ENCODE peak calls at places on chromosomes 13 and 19, in six cellular contexts. One of them, this sample, is unnamed.
A peak's percentile ranks its signal among the peaks of the same experiment; 100 is the strongest.

GRCh38 chr19:35712529-35712909 is 5.3 kb upstream of the KMT2B start:
- DNase-seq in prostate gland: no peak
- DNase-seq in breast epithelium: no peak
- DNase-seq in stomach: no peak
- DNase-seq in GM12892: no peak
- DNase-seq in HL-60: no peak
- DNase-seq in this sample: no peak

GRCh38 chr19:54266133-54266532 is 9.1 kb upstream of the LILRB5 start:
- DNase-seq in HL-60: peak; percentile 69
- DNase-seq in GM12892: no peak
- DNase-seq in prostate gland: peak; percentile 35
- DNase-seq in breast epithelium: peak; percentile 39
- DNase-seq in stomach: peak; percentile 79
- DNase-seq in this sample: peak; percentile 79

GRCh38 chr13:50892162-50892944 is 17.2 kb upstream of the RNASEH2B start:
- DNase-seq in breast epithelium: no peak
- DNase-seq in GM12892: no peak
- DNase-seq in prostate gland: no peak
- DNase-seq in stomach: no peak
- DNase-seq in HL-60: peak; percentile 86
- DNase-seq in this sample: peak; percentile 40

GRCh38 chr13:50123862-50124535 is 108.8 kb downstream of the KCNRG start:
- DNase-seq in stomach: peak; percentile 79
- DNase-seq in breast epithelium: peak; percentile 96
- DNase-seq in GM12892: peak; percentile 86
- DNase-seq in prostate gland: peak; percentile 63
- DNase-seq in HL-60: peak; percentile 93
- DNase-seq in this sample: peak; percentile 80

GRCh38 chr13:85724554-85725432 is 74.4 kb downstream of the SLITRK6 start:
- DNase-seq in breast epithelium: no peak
- DNase-seq in stomach: no peak
- DNase-seq in prostate gland: no peak
- DNase-seq in GM12892: no peak
- DNase-seq in HL-60: no peak
- DNase-seq in this sample: no peak

GRCh38 chr13:52933547-52934167 is 85.2 kb upstream of the PCDH8 start:
- DNase-seq in HL-60: no peak
- DNase-seq in prostate gland: no peak
- DNase-seq in GM12892: no peak
- DNase-seq in breast epithelium: no peak
- DNase-seq in stomach: no peak
- DNase-seq in this sample: no peak

GRCh38 chr19:3250675-3251074 is 26.2 kb downstream of the CELF5 start:
- DNase-seq in stomach: no peak
- DNase-seq in prostate gland: no peak
- DNase-seq in GM12892: no peak
- DNase-seq in HL-60: peak; percentile 26
- DNase-seq in breast epithelium: no peak
- DNase-seq in this sample: peak; percentile 21

GRCh38 chr19:16142032-16142580 is 1.4 kb upstream of the HSH2D start:
- DNase-seq in GM12892: no peak
- DNase-seq in prostate gland: no peak
- DNase-seq in stomach: no peak
- DNase-seq in breast epithelium: no peak
- DNase-seq in HL-60: peak; percentile 64
- DNase-seq in this sample: no peak

GRCh38 chr19:3964256-3965194 is 6.4 kb downstream of the DAPK3 start:
- DNase-seq in prostate gland: no peak
- DNase-seq in GM12892: no peak
- DNase-seq in breast epithelium: no peak
- DNase-seq in stomach: no peak
- DNase-seq in HL-60: no peak
- DNase-seq in this sample: no peak

GRCh38 chr19:18867199-18867598 is 28.8 kb downstream of the CERS1 start:
- DNase-seq in HL-60: no peak
- DNase-seq in breast epithelium: no peak
- DNase-seq in GM12892: no peak
- DNase-seq in prostate gland: no peak
- DNase-seq in stomach: no peak
- DNase-seq in this sample: no peak

GRCh38 chr13:80979035-80979641 is 638.2 kb upstream of the SPRY2 start:
- DNase-seq in HL-60: peak; percentile 75
- DNase-seq in breast epithelium: no peak
- DNase-seq in GM12892: no peak
- DNase-seq in stomach: peak; percentile 28
- DNase-seq in prostate gland: no peak
- DNase-seq in this sample: peak; percentile 26

GRCh38 chr13:39023761-39024160 is 14.1 kb downstream of the PROSER1 start:
- DNase-seq in GM12892: no peak
- DNase-seq in stomach: no peak
- DNase-seq in breast epithelium: no peak
- DNase-seq in HL-60: no peak
- DNase-seq in prostate gland: peak; percentile 76
- DNase-seq in this sample: peak; percentile 41

GRCh38 chr19:6654347-6655310 is 15.3 kb downstream of the TNFSF14 start:
- DNase-seq in HL-60: peak; percentile 38
- DNase-seq in stomach: no peak
- DNase-seq in breast epithelium: no peak
- DNase-seq in GM12892: no peak
- DNase-seq in prostate gland: no peak
- DNase-seq in this sample: peak; percentile 42

GRCh38 chr19:16778796-16779411 is 50.3 kb upstream of the SIN3B start:
- DNase-seq in stomach: peak; percentile 37
- DNase-seq in prostate gland: no peak
- DNase-seq in breast epithelium: no peak
- DNase-seq in GM12892: peak; percentile 51
- DNase-seq in HL-60: peak; percentile 80
- DNase-seq in this sample: peak; percentile 57

GRCh38 chr19:11361771-11362731 is 6.8 kb downstream of the PLPPR2 start:
- DNase-seq in GM12892: no peak
- DNase-seq in stomach: no peak
- DNase-seq in prostate gland: no peak
- DNase-seq in breast epithelium: no peak
- DNase-seq in HL-60: no peak
- DNase-seq in this sample: no peak
- TF ChIP-seq POLR2AphosphoS5 in GM12892: no peak
- TF ChIP-seq POLR2AphosphoS5 in stomach: no peak
- TF ChIP-seq POLR2AphosphoS5 in prostate gland: no peak
- TF ChIP-seq POLR2AphosphoS5 in breast epithelium: no peak
- TF ChIP-seq POLR2AphosphoS5 in HL-60: no peak
- TF ChIP-seq POLR2AphosphoS5 in this sample: no peak

DNA sequence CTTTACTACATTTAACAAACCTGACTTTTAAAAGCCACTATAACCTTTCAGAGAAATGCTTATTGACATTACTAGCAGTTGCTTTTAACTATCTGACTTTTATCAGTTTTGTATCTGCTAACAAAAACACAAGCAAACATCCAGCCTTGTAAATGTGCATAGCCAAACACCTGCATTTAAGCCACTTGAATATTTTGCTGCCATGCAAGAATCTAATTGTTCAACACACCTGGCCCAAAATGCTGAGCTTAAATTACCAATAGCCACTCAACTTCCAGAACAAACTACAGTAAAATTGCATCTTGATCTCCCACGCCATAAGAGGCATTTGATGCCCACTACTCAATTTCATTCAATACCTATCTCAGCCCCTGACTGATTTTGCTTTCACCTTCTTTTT is 9.3 kb downstream of the ZIC5 start:
- DNase-seq in prostate gland: no peak
- DNase-seq in HL-60: no peak
- DNase-seq in breast epithelium: no peak
- DNase-seq in GM12892: no peak
- DNase-seq in stomach: no peak
- DNase-seq in this sample: no peak
- TF ChIP-seq POLR2AphosphoS5 in prostate gland: no peak
- TF ChIP-seq POLR2AphosphoS5 in HL-60: no peak
- TF ChIP-seq POLR2AphosphoS5 in breast epithelium: no peak
- TF ChIP-seq POLR2AphosphoS5 in GM12892: no peak
- TF ChIP-seq POLR2AphosphoS5 in stomach: no peak
- TF ChIP-seq POLR2AphosphoS5 in this sample: no peak

GRCh38 chr13:109521719-109522118 is 264.7 kb downstream of the IRS2 start:
- DNase-seq in prostate gland: no peak
- DNase-seq in GM12892: no peak
- DNase-seq in breast epithelium: no peak
- DNase-seq in stomach: no peak
- DNase-seq in HL-60: no peak
- DNase-seq in this sample: no peak
- TF ChIP-seq POLR2AphosphoS5 in prostate gland: no peak
- TF ChIP-seq POLR2AphosphoS5 in GM12892: no peak
- TF ChIP-seq POLR2AphosphoS5 in breast epithelium: no peak
- TF ChIP-seq POLR2AphosphoS5 in stomach: no peak
- TF ChIP-seq POLR2AphosphoS5 in HL-60: no peak
- TF ChIP-seq POLR2AphosphoS5 in this sample: no peak

GRCh38 chr19:45742969-45743368 is 9.7 kb downstream of the MEIOSIN start:
- DNase-seq in stomach: no peak
- DNase-seq in breast epithelium: no peak
- DNase-seq in prostate gland: peak; percentile 87
- DNase-seq in GM12892: no peak
- DNase-seq in HL-60: no peak
- DNase-seq in this sample: no peak

GRCh38 chr19:45745606-45746005 is 12.4 kb downstream of the MEIOSIN start:
- DNase-seq in breast epithelium: no peak
- DNase-seq in prostate gland: no peak
- DNase-seq in GM12892: no peak
- DNase-seq in stomach: no peak
- DNase-seq in HL-60: no peak
- DNase-seq in this sample: no peak

DNA sequence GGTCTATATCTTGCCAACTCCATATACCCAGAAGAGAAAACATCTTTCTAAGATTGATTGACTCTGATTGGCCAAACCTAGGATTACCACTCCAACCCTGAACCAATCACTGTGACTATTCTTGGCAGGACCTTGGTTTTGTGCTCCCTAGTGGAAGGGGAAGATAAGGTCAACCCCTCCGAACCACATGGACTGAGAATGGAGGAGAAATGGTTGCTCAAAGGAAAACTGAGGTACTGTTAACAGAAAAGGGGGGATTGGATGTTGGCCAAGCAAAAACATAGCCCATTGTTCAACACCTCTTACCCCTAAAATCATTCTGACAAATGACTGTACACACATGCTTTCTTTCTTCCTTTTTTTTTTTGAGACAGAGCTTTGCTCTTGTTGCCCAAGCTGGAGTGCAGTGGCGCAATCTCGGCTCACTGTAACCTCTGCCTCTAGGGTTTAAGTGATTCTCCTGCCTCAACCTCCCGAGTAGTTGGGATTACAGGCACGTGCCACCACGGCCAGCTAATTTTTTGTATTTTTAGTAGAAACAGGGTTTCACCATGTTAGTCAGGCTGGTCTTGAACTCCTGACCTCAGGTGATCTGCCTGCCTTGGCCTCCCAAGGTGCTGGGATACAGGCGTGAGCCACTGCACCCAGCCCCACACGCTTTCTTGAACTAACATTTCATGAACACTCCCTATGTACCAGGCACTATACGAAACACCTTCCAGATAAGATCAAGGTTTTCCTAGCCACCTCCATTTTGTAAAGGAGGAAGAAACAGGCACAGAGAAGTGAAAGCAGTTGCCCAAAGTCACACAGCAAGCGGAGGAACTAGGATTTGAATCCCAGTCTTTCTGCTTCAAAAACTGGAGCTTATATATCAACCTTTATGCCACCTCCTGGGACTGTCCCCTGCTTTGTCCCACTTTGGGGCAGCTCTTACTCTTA is 6.5 kb downstream of the MEIOSIN start:
- DNase-seq in breast epithelium: no peak
- DNase-seq in stomach: no peak
- DNase-seq in HL-60: peak; percentile 75
- DNase-seq in prostate gland: no peak
- DNase-seq in GM12892: no peak
- DNase-seq in this sample: no peak
- TF ChIP-seq POLR2AphosphoS5 in breast epithelium: no peak
- TF ChIP-seq POLR2AphosphoS5 in stomach: no peak
- TF ChIP-seq POLR2AphosphoS5 in HL-60: no peak
- TF ChIP-seq POLR2AphosphoS5 in prostate gland: no peak
- TF ChIP-seq POLR2AphosphoS5 in GM12892: no peak
- TF ChIP-seq POLR2AphosphoS5 in this sample: no peak

DNA sequence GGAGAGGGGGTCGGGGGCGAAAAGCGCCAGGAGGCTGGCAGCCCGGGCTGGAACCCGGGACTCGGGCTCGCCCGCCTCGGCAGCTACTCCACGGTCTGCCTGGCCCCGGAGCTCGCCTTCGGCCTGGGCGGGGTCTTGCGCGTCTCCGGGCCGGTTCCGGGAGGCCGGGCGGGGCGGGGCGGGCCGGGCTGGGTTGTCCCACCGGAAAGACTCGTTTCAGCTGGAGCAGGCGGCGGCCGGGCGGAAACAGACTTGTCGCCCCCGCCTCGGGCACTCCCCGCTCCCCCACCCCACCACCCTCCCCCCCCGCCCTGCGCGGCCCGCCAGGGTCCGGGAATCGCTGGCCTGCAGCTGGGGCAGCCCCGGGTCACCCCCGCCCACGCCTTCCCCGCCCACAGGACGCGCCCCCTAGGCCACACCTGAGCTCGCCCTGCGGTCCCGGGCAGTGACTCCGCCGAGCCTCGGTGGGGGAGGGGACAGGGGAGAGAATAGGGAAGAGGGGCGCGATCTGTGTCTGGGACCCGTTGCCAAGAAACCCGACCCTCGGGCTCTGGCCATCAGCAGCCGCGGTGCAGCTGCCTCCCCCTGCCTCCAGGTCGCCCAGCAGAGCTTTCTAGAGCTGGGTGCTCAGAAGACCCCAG is 109.4 kb downstream of the KCTD15 start:
- DNase-seq in prostate gland: peak; percentile 90
- DNase-seq in GM12892: no peak
- DNase-seq in HL-60: no peak
- DNase-seq in stomach: peak; percentile 86
- DNase-seq in breast epithelium: peak; percentile 73
- DNase-seq in this sample: peak; percentile 85
- TF ChIP-seq POLR2AphosphoS5 in prostate gland: peak; percentile 19
- TF ChIP-seq POLR2AphosphoS5 in GM12892: no peak
- TF ChIP-seq POLR2AphosphoS5 in HL-60: no peak
- TF ChIP-seq POLR2AphosphoS5 in stomach: no peak
- TF ChIP-seq POLR2AphosphoS5 in breast epithelium: no peak
- TF ChIP-seq POLR2AphosphoS5 in this sample: no peak

GRCh38 chr19:12295191-12295590 is 508 bp upstream of the ZNF44 start:
- DNase-seq in prostate gland: no peak
- DNase-seq in HL-60: no peak
- DNase-seq in stomach: no peak
- DNase-seq in breast epithelium: no peak
- DNase-seq in GM12892: no peak
- DNase-seq in this sample: no peak

GRCh38 chr19:12289790-12290065 is 5.0 kb downstream of the ZNF44 start:
- DNase-seq in GM12892: no peak
- DNase-seq in breast epithelium: no peak
- DNase-seq in stomach: no peak
- DNase-seq in HL-60: no peak
- DNase-seq in prostate gland: no peak
- DNase-seq in this sample: no peak

GRCh38 chr19:12294308-12295158 is at the start of gene ZNF44:
- DNase-seq in prostate gland: peak; percentile 99
- DNase-seq in GM12892: peak; percentile 88
- DNase-seq in stomach: peak; percentile 99
- DNase-seq in breast epithelium: peak; percentile 98
- DNase-seq in HL-60: peak; percentile 99
- DNase-seq in this sample: peak; percentile 99

GRCh38 chr19:12293771-12294307 is 844 bp downstream of the ZNF44 start:
- DNase-seq in stomach: peak; percentile 92
- DNase-seq in prostate gland: peak; percentile 55
- DNase-seq in HL-60: peak; percentile 83
- DNase-seq in breast epithelium: peak; percentile 46
- DNase-seq in GM12892: peak; percentile 50
- DNase-seq in this sample: peak; percentile 92
- TF ChIP-seq POLR2AphosphoS5 in stomach: peak; percentile 50
- TF ChIP-seq POLR2AphosphoS5 in prostate gland: peak; percentile 62
- TF ChIP-seq POLR2AphosphoS5 in HL-60: no peak
- TF ChIP-seq POLR2AphosphoS5 in breast epithelium: no peak
- TF ChIP-seq POLR2AphosphoS5 in GM12892: no peak
- TF ChIP-seq POLR2AphosphoS5 in this sample: peak; percentile 90

This sample was measured in transverse colon.